ENCODE peak calls at places on chromosomes 5 and 9, in seven cellular contexts. M is HCT116, T is GM12878, Y is IMR-90, D is sigmoid colon, A is ovary, C is heart left ventricle. Z is an unnamed sample. For H3K27me3, the result is how much of the 10 kb centered on the place peaks cover.

GRCh38 chr5:34464820-34465219 is 191.3 kb upstream of the RAI14 start:
- DNase-seq in M (no peak), T (no peak), Y (no peak), D (no peak), A (no peak), C (no peak), Z (no peak)

GRCh38 chr5:181151146-181151545 is 3.8 kb downstream of the OR2V2 start:
- DNase-seq in M (no peak), T (no peak), Y (no peak), D (no peak), A (no peak), C (no peak), Z (no peak)

GRCh38 chr5:151719228-151719861 is 32.6 kb upstream of the SPARC start:
- DNase-seq in M (no peak), T (no peak), Y (peak), D (no peak), A (peak), C (no peak), Z (no peak)

GRCh38 chr5:127076730-127077129 is 3.4 kb upstream of the C5orf63 start:
- DNase-seq in M (no peak), T (no peak), Y (peak), D (no peak), A (no peak), C (peak), Z (no peak)

GRCh38 chr9:76314321-76314720 is 79.9 kb downstream of the RFK start:
- DNase-seq in M (no peak), T (no peak), Y (no peak), D (no peak), A (no peak), C (no peak), Z (no peak)

GRCh38 chr9:136762221-136762691 is 2.1 kb downstream of the LCN15 start:
- DNase-seq in M (no peak), T (no peak), Y (no peak), D (no peak), A (no peak), C (no peak), Z (no peak)

GRCh38 chr9:26779072-26779471 is 113.5 kb downstream of the CAAP1 start:
- DNase-seq in M (peak), T (no peak), Y (peak), D (no peak), A (no peak), C (no peak), Z (no peak)

GRCh38 chr5:151675225-151675955 is 11.3 kb downstream of the SPARC start:
- DNase-seq in M (no peak), T (no peak), Y (peak), D (peak), A (no peak), C (no peak), Z (no peak)

GRCh38 chr5:147554285-147554817 is 44.5 kb upstream of the DPYSL3 start:
- DNase-seq in M (no peak), T (no peak), Y (peak), D (no peak), A (no peak), C (no peak), Z (no peak)

GRCh38 chr9:98846879-98847278 is 39.4 kb downstream of the GALNT12 start:
- DNase-seq in M (no peak), T (no peak), Y (peak), D (no peak), A (no peak), C (no peak), Z (peak)

GRCh38 chr9:77194423-77194822 is 17.1 kb downstream of the VPS13A start:
- DNase-seq in M (no peak), T (no peak), Y (peak), D (no peak), A (no peak), C (no peak), Z (no peak)

GRCh38 chr9:126207256-126207655 is 119.4 kb upstream of the MVB12B start:
- DNase-seq in M (no peak), T (no peak), Y (no peak), D (no peak), A (no peak), C (no peak), Z (no peak)

GRCh38 chr9:126204708-126205225 is 121.9 kb upstream of the MVB12B start:
- DNase-seq in M (no peak), T (no peak), Y (no peak), D (no peak), A (no peak), C (no peak), Z (no peak)

GRCh38 chr9:126204197-126204596 is 122.4 kb upstream of the MVB12B start:
- DNase-seq in M (no peak), T (no peak), Y (no peak), D (no peak), A (no peak), C (no peak), Z (no peak)

GRCh38 chr9:126205260-126205659 is 121.4 kb upstream of the MVB12B start:
- DNase-seq in M (no peak), T (no peak), Y (no peak), D (no peak), A (no peak), C (no peak), Z (no peak)

GRCh38 chr9:126206099-126206498 is 120.5 kb upstream of the MVB12B start:
- DNase-seq in M (no peak), T (no peak), Y (no peak), D (no peak), A (no peak), C (no peak), Z (no peak)
- H3K27me3 ChIP-seq in M (under half), T (under half), Y (under half), D (under half), A (under half), C (under half), Z (under half)

DNA sequence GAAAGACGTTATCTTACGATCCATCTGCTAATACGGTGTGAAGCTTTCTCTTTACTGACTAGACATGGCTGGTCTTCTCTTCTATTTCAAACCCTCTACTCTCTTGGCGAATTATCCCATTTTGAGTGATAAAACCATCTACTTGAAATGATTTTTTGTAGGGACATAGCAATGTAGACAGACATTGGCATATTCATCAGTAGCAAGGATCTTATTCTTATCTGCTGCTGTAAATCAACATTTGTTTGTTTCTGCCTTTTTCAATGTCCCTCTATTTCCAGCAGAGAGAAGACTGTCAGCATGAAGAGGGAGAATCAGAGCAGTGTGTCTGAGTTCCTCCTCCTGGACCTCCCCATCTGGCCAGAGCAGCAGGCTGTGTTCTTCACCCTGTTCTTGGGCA is at the start of gene OR1J4:
- DNase-seq in M (no peak), T (no peak), Y (no peak), D (no peak), A (no peak), C (no peak), Z (no peak)
- TF ChIP-seq CTCF in M (no peak), T (no peak), Y (no peak), D (no peak), A (no peak), C (no peak), Z (no peak)

GRCh38 chr9:130023147-130023787 is 19.7 kb downstream of the FNBP1 start:
- DNase-seq in M (no peak), T (peak), Y (no peak), D (peak), A (no peak), C (no peak), Z (no peak)
- TF ChIP-seq POLR2A in M (no peak), T (peak), Y (no peak), D (no peak), A (no peak), C (no peak), Z (no peak)

GRCh38 chr5:171268700-171269413 is 40.2 kb upstream of the TLX3 start:
- DNase-seq in M (no peak), T (no peak), Y (no peak), D (no peak), A (no peak), C (no peak), Z (no peak)
- H3K27me3 ChIP-seq in M (under half), T (under half), Y (under half), D (under half), A (under half), C (under half), Z (under half)

GRCh38 chr9:86944974-86945867 is 2.1 kb downstream of the GAS1 start:
- DNase-seq in M (no peak), T (no peak), Y (peak), D (peak), A (peak), C (no peak), Z (no peak)

GRCh38 chr9:86943871-86944240 is 3.5 kb downstream of the GAS1 start:
- DNase-seq in M (no peak), T (no peak), Y (no peak), D (no peak), A (no peak), C (no peak), Z (no peak)

GRCh38 chr9:86946712-86947145 is 577 bp downstream of the GAS1 start:
- DNase-seq in M (no peak), T (no peak), Y (no peak), D (peak), A (peak), C (peak), Z (peak)

GRCh38 chr9:86947146-86948081 is at the start of gene GAS1:
- DNase-seq in M (peak), T (no peak), Y (peak), D (peak), A (peak), C (peak), Z (peak)

GRCh38 chr9:86945868-86946711 is 1.2 kb downstream of the GAS1 start:
- DNase-seq in M (no peak), T (no peak), Y (peak), D (peak), A (peak), C (peak), Z (peak)
- TF ChIP-seq CTCF in M (no peak), T (no peak), Y (peak), D (no peak), A (no peak), C (no peak), Z (no peak)

DNA sequence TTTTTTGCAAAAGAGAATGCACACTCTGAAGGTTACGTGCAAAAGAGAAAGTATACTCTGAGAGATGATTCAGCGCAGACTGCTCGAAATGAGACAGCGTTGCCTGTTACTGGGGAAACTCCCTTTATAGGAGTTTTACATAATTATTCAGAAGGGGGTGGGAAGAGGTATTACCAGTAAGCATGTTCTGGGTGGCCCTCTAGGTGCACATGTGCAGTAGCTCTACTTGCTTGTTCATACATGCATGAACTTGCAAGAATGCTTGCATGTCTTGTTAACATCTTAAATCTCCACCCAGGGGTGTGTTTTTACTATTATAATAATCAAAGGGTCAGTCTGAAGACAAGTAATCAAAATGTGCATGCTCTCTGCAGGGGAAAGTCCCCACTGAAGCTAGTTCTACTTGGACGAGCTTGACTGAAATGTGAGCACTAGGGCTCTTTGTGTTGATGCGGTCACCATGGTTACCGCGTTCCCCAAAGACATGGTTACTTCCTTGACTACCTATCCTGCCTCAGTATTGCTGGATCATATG is 75.5 kb downstream of the SGCD start:
- DNase-seq in M (no peak), T (peak), Y (no peak), D (no peak), A (no peak), C (no peak), Z (no peak)
- TF ChIP-seq POLR2A in M (no peak), T (no peak), Y (no peak), D (no peak), A (no peak), C (no peak), Z (no peak)

DNA sequence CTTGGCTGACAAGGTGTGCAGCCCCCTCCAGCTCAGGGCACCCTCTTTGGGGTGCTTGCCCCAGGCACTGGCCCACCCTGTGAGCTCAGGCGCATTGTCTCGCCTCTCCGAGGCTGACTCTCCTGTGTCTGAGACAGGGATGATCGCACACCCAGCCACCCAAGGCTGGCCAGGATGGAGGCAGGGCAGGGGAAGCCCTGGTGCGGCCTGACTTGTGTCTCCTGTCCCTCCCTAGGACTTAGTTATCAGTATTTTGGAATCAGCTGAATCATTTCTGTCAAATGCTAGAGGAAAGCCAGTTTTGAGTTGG is 2.5 kb upstream of the DBH start:
- DNase-seq in M (no peak), T (no peak), Y (no peak), D (no peak), A (no peak), C (no peak), Z (no peak)
- H3K27me3 ChIP-seq in M (under half), T (under half), Y (half or more), D (under half), A (under half), C (under half), Z (under half)

GRCh38 chr5:12805165-12805698 is 901.0 kb upstream of the CTNND2 start:
- DNase-seq in M (no peak), T (no peak), Y (no peak), D (no peak), A (no peak), C (no peak), Z (no peak)
- TF ChIP-seq CTCF in M (no peak), T (no peak), Y (no peak), D (no peak), A (no peak), C (no peak), Z (no peak)

GRCh38 chr5:141636413-141637265 is at the start of the genes HDAC3 and RELL2:
- DNase-seq in M (peak), T (no peak), Y (peak), D (peak), A (peak), C (peak), Z (peak)
- TF ChIP-seq POLR2A in M (peak), T (peak), Y (peak), D (no peak), A (peak), C (peak), Z (no peak)